ENCODE peak calls at places on chromosomes 4 and X, in six cellular contexts. L, G, H, W, C and K are unnamed samples.

GRCh38 chrX:9573282-9574106 is 108.6 kb downstream of the TBL1X start:
- DNase-seq in W (peak), C (no peak), H (no peak), G (no peak), L (no peak), K (no peak)

GRCh38 chr4:175916636-175917351 is 104.7 kb upstream of the GPM6A start:
- DNase-seq in C (no peak), H (no peak), G (no peak), L (no peak), W (no peak), K (no peak)

GRCh38 chr4:122672091-122672490 is 51.2 kb upstream of the IL21 start:
- DNase-seq in L (no peak), W (no peak), H (no peak), C (no peak), G (no peak), K (no peak)

GRCh38 chr4:86615501-86615900 is 21.4 kb downstream of the PTPN13 start:
- DNase-seq in H (no peak), L (no peak), C (no peak), G (no peak), W (no peak), K (no peak)

GRCh38 chr4:35562831-35563230 is 681.5 kb downstream of the ARAP2 start:
- DNase-seq in W (no peak), G (no peak), C (no peak), H (no peak), L (no peak), K (no peak)

GRCh38 chrX:108439961-108440696 is 491 bp downstream of the COL4A5 start:
- DNase-seq in C (no peak), L (no peak), H (no peak), G (peak), W (no peak), K (no peak)

GRCh38 chr4:123477804-123478209 is 81.2 kb downstream of the SPRY1 start:
- DNase-seq in C (no peak), L (peak), W (no peak), H (peak), G (peak), K (no peak)

GRCh38 chrX:38881727-38882126 is 80.5 kb downstream of the MID1IP1 start:
- DNase-seq in C (no peak), W (no peak), H (no peak), G (peak), L (no peak), K (no peak)